ENCODE peak calls at places on chromosomes 16 and 17, in eight cellular contexts. One of them, this sample, is unnamed.

GRCh38 chr17:80953471-80954315 is 37.9 kb upstream of the CHMP6 start:
- DNase-seq in GM12878: no peak
- DNase-seq in Panc1: no peak
- DNase-seq in K562: no peak
- DNase-seq in stomach: no peak
- DNase-seq in SK-N-SH: no peak
- DNase-seq in transverse colon: no peak
- DNase-seq in prostate gland: no peak
- DNase-seq in this sample: no peak

GRCh38 chr16:2008631-2009301 is 855 bp downstream of the ZNF598 start:
- DNase-seq in SK-N-SH: peak
- DNase-seq in Panc1: no peak
- DNase-seq in transverse colon: no peak
- DNase-seq in K562: peak
- DNase-seq in prostate gland: no peak
- DNase-seq in GM12878: no peak
- DNase-seq in stomach: no peak
- DNase-seq in this sample: no peak

GRCh38 chr17:1577186-1577585 is 14.6 kb upstream of the PITPNA start:
- DNase-seq in GM12878: no peak
- DNase-seq in transverse colon: peak
- DNase-seq in SK-N-SH: no peak
- DNase-seq in K562: no peak
- DNase-seq in Panc1: no peak
- DNase-seq in stomach: peak
- DNase-seq in prostate gland: peak
- DNase-seq in this sample: peak

GRCh38 chr17:7688808-7689316 is 585 bp downstream of the WRAP53 start:
- DNase-seq in stomach: no peak
- DNase-seq in transverse colon: no peak
- DNase-seq in K562: no peak
- DNase-seq in SK-N-SH: no peak
- DNase-seq in Panc1: no peak
- DNase-seq in prostate gland: no peak
- DNase-seq in GM12878: no peak
- DNase-seq in this sample: peak

GRCh38 chr17:62727916-62728672 is 80.0 kb downstream of the MARCHF10 start:
- DNase-seq in SK-N-SH: no peak
- DNase-seq in Panc1: no peak
- DNase-seq in prostate gland: no peak
- DNase-seq in transverse colon: no peak
- DNase-seq in stomach: no peak
- DNase-seq in GM12878: no peak
- DNase-seq in K562: no peak
- DNase-seq in this sample: peak

GRCh38 chr17:30345089-30345433 is 11.2 kb upstream of the TMIGD1 start:
- DNase-seq in K562: no peak
- DNase-seq in GM12878: no peak
- DNase-seq in stomach: no peak
- DNase-seq in Panc1: no peak
- DNase-seq in SK-N-SH: no peak
- DNase-seq in prostate gland: no peak
- DNase-seq in transverse colon: no peak
- DNase-seq in this sample: no peak

GRCh38 chr16:55622302-55622701 is 33.5 kb upstream of the SLC6A2 start:
- DNase-seq in transverse colon: no peak
- DNase-seq in Panc1: no peak
- DNase-seq in stomach: no peak
- DNase-seq in prostate gland: no peak
- DNase-seq in GM12878: no peak
- DNase-seq in SK-N-SH: no peak
- DNase-seq in K562: no peak
- DNase-seq in this sample: no peak

GRCh38 chr17:5019475-5019956 is 15.7 kb downstream of the SLC52A1 start:
- DNase-seq in Panc1: no peak
- DNase-seq in transverse colon: no peak
- DNase-seq in GM12878: no peak
- DNase-seq in stomach: no peak
- DNase-seq in prostate gland: no peak
- DNase-seq in SK-N-SH: peak
- DNase-seq in K562: peak
- DNase-seq in this sample: peak

GRCh38 chr17:30954046-30954805 is 16.6 kb upstream of the RNF135 start:
- DNase-seq in Panc1: no peak
- DNase-seq in transverse colon: no peak
- DNase-seq in prostate gland: no peak
- DNase-seq in stomach: no peak
- DNase-seq in GM12878: no peak
- DNase-seq in K562: no peak
- DNase-seq in SK-N-SH: no peak
- DNase-seq in this sample: no peak

DNA sequence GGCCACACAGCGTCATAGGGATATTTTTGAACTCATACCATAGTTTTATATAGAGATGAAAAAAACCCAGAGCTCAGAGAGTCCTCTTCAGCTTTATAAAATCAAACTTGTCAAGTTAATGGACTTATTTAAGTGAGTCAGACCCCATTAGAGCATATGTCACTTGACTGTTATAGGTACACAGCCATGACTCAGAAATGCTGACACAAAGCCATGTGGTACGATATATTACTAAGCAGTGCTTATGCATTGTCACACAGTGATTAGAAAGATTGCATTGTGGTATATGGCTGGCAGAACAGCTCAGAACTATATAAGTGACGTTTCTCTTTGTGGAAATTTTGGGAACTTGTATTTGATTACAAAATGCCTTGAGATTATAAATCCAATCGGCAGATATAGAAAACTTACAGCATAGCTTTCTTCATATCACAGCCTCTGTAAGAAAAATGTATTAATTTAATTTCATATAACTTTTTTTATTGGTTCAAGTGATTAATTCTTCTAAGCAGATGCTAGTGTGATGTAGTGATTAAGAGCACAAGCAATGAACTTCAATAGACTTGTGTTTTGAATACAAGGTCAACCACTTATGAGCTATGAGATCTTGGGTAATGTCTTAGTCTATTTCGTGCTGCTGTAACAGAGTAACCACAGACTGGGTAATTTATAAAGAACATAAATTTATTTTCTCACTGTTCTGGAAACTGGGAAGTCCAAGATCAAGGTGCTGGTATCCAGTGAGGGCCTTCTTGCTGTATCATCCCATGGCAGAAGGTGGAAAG is 25.8 kb upstream of the GINS3 start:
- DNase-seq in GM12878: no peak
- DNase-seq in stomach: no peak
- DNase-seq in Panc1: peak
- DNase-seq in SK-N-SH: no peak
- DNase-seq in prostate gland: no peak
- DNase-seq in transverse colon: no peak
- DNase-seq in K562: no peak
- DNase-seq in this sample: no peak
- H3K4me3 ChIP-seq in GM12878: no peak
- H3K4me3 ChIP-seq in stomach: no peak
- H3K4me3 ChIP-seq in Panc1: no peak
- H3K4me3 ChIP-seq in SK-N-SH: no peak
- H3K4me3 ChIP-seq in prostate gland: no peak
- H3K4me3 ChIP-seq in transverse colon: no peak
- H3K4me3 ChIP-seq in K562: no peak
- H3K4me3 ChIP-seq in this sample: no peak

GRCh38 chr16:11968577-11968976 is 3.6 kb downstream of the TNFRSF17 start:
- DNase-seq in stomach: no peak
- DNase-seq in prostate gland: no peak
- DNase-seq in SK-N-SH: no peak
- DNase-seq in K562: no peak
- DNase-seq in GM12878: no peak
- DNase-seq in Panc1: no peak
- DNase-seq in transverse colon: no peak
- DNase-seq in this sample: no peak

GRCh38 chr16:11976850-11977205 is 294 bp downstream of the SNX29 start:
- DNase-seq in SK-N-SH: no peak
- DNase-seq in prostate gland: no peak
- DNase-seq in GM12878: no peak
- DNase-seq in stomach: no peak
- DNase-seq in K562: no peak
- DNase-seq in Panc1: no peak
- DNase-seq in transverse colon: no peak
- DNase-seq in this sample: peak

GRCh38 chr16:11973065-11973464 is 3.5 kb upstream of the SNX29 start:
- DNase-seq in stomach: no peak
- DNase-seq in transverse colon: no peak
- DNase-seq in prostate gland: no peak
- DNase-seq in SK-N-SH: no peak
- DNase-seq in K562: no peak
- DNase-seq in Panc1: no peak
- DNase-seq in GM12878: no peak
- DNase-seq in this sample: no peak

GRCh38 chr16:11967195-11967911 is 2.3 kb downstream of the TNFRSF17 start:
- DNase-seq in K562: no peak
- DNase-seq in Panc1: no peak
- DNase-seq in transverse colon: no peak
- DNase-seq in prostate gland: no peak
- DNase-seq in stomach: no peak
- DNase-seq in GM12878: no peak
- DNase-seq in SK-N-SH: no peak
- DNase-seq in this sample: no peak

DNA sequence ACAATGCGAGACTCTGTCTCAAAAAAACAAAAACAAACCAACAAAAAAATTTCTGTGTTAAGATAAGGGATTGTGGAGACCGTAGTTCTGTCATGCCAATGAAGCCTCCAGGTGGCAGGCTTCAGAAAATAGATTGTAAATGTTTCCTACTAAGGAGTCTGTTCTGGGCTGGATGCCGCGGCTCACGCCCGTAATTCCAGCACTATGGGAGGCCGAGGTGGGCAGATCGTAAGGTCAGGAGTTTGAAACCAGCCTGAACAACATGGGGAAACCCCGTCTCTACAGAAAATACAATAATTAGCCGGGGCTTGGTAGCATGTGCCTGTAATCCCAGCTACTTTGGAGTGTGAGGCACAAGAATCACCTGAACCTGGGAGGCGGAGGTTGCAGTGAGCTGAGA is 4.4 kb upstream of the SNX29 start:
- DNase-seq in Panc1: no peak
- DNase-seq in GM12878: no peak
- DNase-seq in K562: no peak
- DNase-seq in prostate gland: no peak
- DNase-seq in stomach: no peak
- DNase-seq in transverse colon: no peak
- DNase-seq in SK-N-SH: no peak
- DNase-seq in this sample: peak
- TF ChIP-seq CTCF in Panc1: no peak
- TF ChIP-seq CTCF in GM12878: peak
- TF ChIP-seq CTCF in K562: peak
- TF ChIP-seq CTCF in prostate gland: no peak
- TF ChIP-seq CTCF in stomach: no peak
- TF ChIP-seq CTCF in transverse colon: peak
- TF ChIP-seq CTCF in SK-N-SH: peak
- TF ChIP-seq CTCF in this sample: peak

GRCh38 chr17:45367216-45367615 is 50.4 kb upstream of the MAP3K14 start:
- DNase-seq in stomach: no peak
- DNase-seq in transverse colon: no peak
- DNase-seq in GM12878: no peak
- DNase-seq in Panc1: no peak
- DNase-seq in K562: no peak
- DNase-seq in SK-N-SH: peak
- DNase-seq in prostate gland: no peak
- DNase-seq in this sample: no peak

GRCh38 chr17:45364531-45365390 is 47.9 kb upstream of the MAP3K14 start:
- DNase-seq in SK-N-SH: peak
- DNase-seq in prostate gland: no peak
- DNase-seq in stomach: no peak
- DNase-seq in K562: no peak
- DNase-seq in GM12878: no peak
- DNase-seq in transverse colon: no peak
- DNase-seq in Panc1: no peak
- DNase-seq in this sample: peak

GRCh38 chr17:45366691-45367090 is 49.9 kb upstream of the MAP3K14 start:
- DNase-seq in GM12878: no peak
- DNase-seq in SK-N-SH: peak
- DNase-seq in Panc1: no peak
- DNase-seq in stomach: no peak
- DNase-seq in prostate gland: no peak
- DNase-seq in K562: no peak
- DNase-seq in transverse colon: no peak
- DNase-seq in this sample: no peak

GRCh38 chr17:45363498-45363897 is 46.7 kb upstream of the MAP3K14 start:
- DNase-seq in stomach: no peak
- DNase-seq in GM12878: no peak
- DNase-seq in Panc1: no peak
- DNase-seq in SK-N-SH: no peak
- DNase-seq in prostate gland: no peak
- DNase-seq in transverse colon: no peak
- DNase-seq in K562: no peak
- DNase-seq in this sample: no peak

GRCh38 chr17:45366049-45366448 is 49.2 kb upstream of the MAP3K14 start:
- DNase-seq in transverse colon: no peak
- DNase-seq in prostate gland: no peak
- DNase-seq in K562: no peak
- DNase-seq in Panc1: no peak
- DNase-seq in SK-N-SH: no peak
- DNase-seq in stomach: no peak
- DNase-seq in GM12878: no peak
- DNase-seq in this sample: no peak
- TF ChIP-seq POLR2AphosphoS5 in transverse colon: no peak
- TF ChIP-seq POLR2AphosphoS5 in prostate gland: no peak
- TF ChIP-seq POLR2AphosphoS5 in K562: no peak
- TF ChIP-seq POLR2AphosphoS5 in Panc1: no peak
- TF ChIP-seq POLR2AphosphoS5 in SK-N-SH: no peak
- TF ChIP-seq POLR2AphosphoS5 in stomach: no peak
- TF ChIP-seq POLR2AphosphoS5 in GM12878: no peak
- TF ChIP-seq POLR2AphosphoS5 in this sample: no peak

DNA sequence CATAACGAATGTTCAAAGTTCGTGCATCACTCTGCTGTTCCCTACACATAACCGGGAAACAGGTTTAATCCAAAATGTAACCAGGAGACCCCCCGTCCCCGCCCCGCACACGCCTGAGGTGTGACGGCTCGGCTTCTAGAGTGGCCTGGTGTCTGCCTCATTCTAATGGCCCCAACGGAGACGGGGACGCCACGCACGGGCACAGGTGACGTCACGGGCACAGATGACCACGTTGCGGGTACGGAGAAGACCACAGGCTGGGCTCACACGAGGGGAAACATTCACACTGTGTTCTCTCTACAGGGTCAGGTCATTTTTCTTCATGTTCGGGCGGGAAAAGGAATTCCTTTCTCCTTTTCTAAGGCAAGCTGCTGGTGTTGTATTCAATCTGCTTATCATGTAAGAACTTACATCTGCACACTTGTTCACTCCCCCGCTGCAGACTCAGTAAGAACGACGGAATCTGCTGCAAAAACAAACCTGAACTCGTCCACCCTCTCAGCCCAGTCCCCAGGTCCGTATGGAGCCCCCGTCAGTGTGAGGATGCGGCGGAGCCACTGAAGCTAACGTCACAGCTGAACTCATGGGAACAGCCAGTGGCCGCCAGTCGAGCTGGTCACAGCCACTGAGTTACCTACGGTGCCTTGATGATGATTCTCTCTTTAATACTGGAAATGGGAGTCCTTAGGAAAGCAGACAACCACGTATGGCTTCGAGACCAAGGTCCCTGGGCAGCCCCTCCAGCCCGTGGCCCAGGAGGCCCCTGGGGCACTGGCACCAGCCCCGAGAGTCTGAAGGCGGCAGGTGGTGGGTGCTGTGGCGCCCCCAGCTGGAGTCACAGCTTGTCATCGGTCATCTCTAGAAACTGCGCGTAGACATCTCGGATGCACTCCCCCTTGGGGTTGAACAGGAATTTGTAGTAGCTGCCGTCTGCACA is 32.9 kb downstream of the WDR45B start:
- DNase-seq in SK-N-SH: no peak
- DNase-seq in Panc1: no peak
- DNase-seq in stomach: no peak
- DNase-seq in prostate gland: no peak
- DNase-seq in transverse colon: no peak
- DNase-seq in GM12878: no peak
- DNase-seq in K562: no peak
- DNase-seq in this sample: peak
- H3K4me3 ChIP-seq in SK-N-SH: no peak
- H3K4me3 ChIP-seq in Panc1: no peak
- H3K4me3 ChIP-seq in stomach: no peak
- H3K4me3 ChIP-seq in prostate gland: no peak
- H3K4me3 ChIP-seq in transverse colon: no peak
- H3K4me3 ChIP-seq in GM12878: no peak
- H3K4me3 ChIP-seq in K562: no peak
- H3K4me3 ChIP-seq in this sample: no peak

This sample was measured in GM23338.